ENCODE peak calls at places on chromosomes 6 and 20, in ten cellular contexts. O is heart left ventricle, R is upper lobe of right lung, P is esophagus squamous epithelium, Q is brain microvascular endothelial cell, W is BJ, Z is fibroblast of the aortic adventitia, K is cardiac muscle cell, G is tibial nerve, F is ovary. C is an unnamed sample.

GRCh38 chr20:64160118-64160517 is 4.1 kb upstream of the MYT1 start:
- DNase-seq in O (no peak), R (no peak), P (no peak), Q (no peak), W (no peak), Z (no peak), K (no peak), G (no peak), F (no peak), C (no peak)

GRCh38 chr20:55500130-55500529 is 505.2 kb downstream of the CBLN4 start:
- DNase-seq in O (no peak), R (no peak), P (no peak), Q (no peak), W (no peak), Z (no peak), K (no peak), G (no peak), F (no peak), C (no peak)

GRCh38 chr6:112029045-112029822 is 24.7 kb upstream of the CCN6 start:
- DNase-seq in O (peak), R (peak), P (no peak), Q (peak), W (no peak), Z (peak), K (peak), G (peak), F (peak), C (peak)

GRCh38 chr6:7216941-7217621 is 95.9 kb downstream of the SSR1 start:
- DNase-seq in O (peak), R (no peak), P (no peak), Q (no peak), W (no peak), Z (no peak), K (no peak), G (no peak), F (no peak), C (no peak)

GRCh38 chr6:140932909-140933308 is 1199.8 kb upstream of the GJE1 start:
- DNase-seq in O (no peak), R (no peak), P (no peak), Q (no peak), W (no peak), Z (no peak), K (no peak), G (no peak), F (no peak), C (no peak)

GRCh38 chr6:20789162-20789561 is 254.9 kb downstream of the CDKAL1 start:
- DNase-seq in O (no peak), R (no peak), P (no peak), Q (no peak), W (no peak), Z (peak), K (peak), G (no peak), F (no peak), C (peak)

GRCh38 chr6:128723667-128724066 is 159.3 kb upstream of the LAMA2 start:
- DNase-seq in O (no peak), R (no peak), P (no peak), Q (peak), W (no peak), Z (no peak), K (no peak), G (no peak), F (no peak), C (peak)

GRCh38 chr6:157760589-157761330 is 62.3 kb upstream of the SNX9 start:
- DNase-seq in O (no peak), R (no peak), P (no peak), Q (peak), W (peak), Z (peak), K (peak), G (no peak), F (no peak), C (peak)

GRCh38 chr6:17905611-17906592 is 81.5 kb downstream of the KIF13A start:
- DNase-seq in O (no peak), R (no peak), P (no peak), Q (peak), W (peak), Z (peak), K (no peak), G (no peak), F (no peak), C (peak)

GRCh38 chr20:11752336-11752735 is 165.4 kb upstream of the BTBD3 start:
- DNase-seq in O (no peak), R (no peak), P (no peak), Q (no peak), W (no peak), Z (no peak), K (no peak), G (no peak), F (no peak), C (no peak)

GRCh38 chr6:138652824-138653223 is 120.7 kb upstream of the CCDC28A start:
- DNase-seq in O (no peak), R (no peak), P (no peak), Q (no peak), W (no peak), Z (no peak), K (no peak), G (no peak), F (no peak), C (no peak)

GRCh38 chr20:31849306-31849930 is 4.0 kb upstream of the FOXS1 start:
- DNase-seq in O (no peak), R (no peak), P (no peak), Q (no peak), W (no peak), Z (no peak), K (no peak), G (no peak), F (no peak), C (no peak)

GRCh38 chr20:25220810-25221591 is 25.5 kb downstream of the ENTPD6 start:
- DNase-seq in O (peak), R (no peak), P (no peak), Q (no peak), W (no peak), Z (no peak), K (no peak), G (no peak), F (no peak), C (no peak)

GRCh38 chr20:1887321-1887720 is 7.9 kb upstream of the SIRPA start:
- DNase-seq in O (peak), R (no peak), P (no peak), Q (no peak), W (no peak), Z (no peak), K (no peak), G (no peak), F (no peak), C (no peak)

GRCh38 chr6:164520916-164521315 is 788.5 kb downstream of the C6orf118 start:
- DNase-seq in O (no peak), R (no peak), P (no peak), Q (no peak), W (no peak), Z (no peak), K (no peak), G (no peak), F (no peak), C (no peak)

GRCh38 chr6:166627039-166627874 is at the start of gene RPS6KA2:
- DNase-seq in O (peak), R (peak), P (peak), Q (peak), W (peak), Z (peak), K (peak), G (peak), F (peak), C (peak)

GRCh38 chr6:109793793-109794192 is 102.7 kb downstream of the FIG4 start:
- DNase-seq in O (peak), R (no peak), P (no peak), Q (peak), W (peak), Z (peak), K (peak), G (peak), F (peak), C (peak)

GRCh38 chr6:154606457-154606856 is 96.0 kb upstream of the CNKSR3 start:
- DNase-seq in O (no peak), R (no peak), P (no peak), Q (no peak), W (no peak), Z (no peak), K (peak), G (no peak), F (no peak), C (no peak)

GRCh38 chr6:524803-525202 is 132.1 kb downstream of the HUS1B start:
- DNase-seq in O (no peak), R (no peak), P (no peak), Q (no peak), W (no peak), Z (no peak), K (no peak), G (no peak), F (no peak), C (peak)
- TF ChIP-seq CTCF in O (no peak), R (no peak), P (no peak), Q (peak), W (no peak), Z (no peak), K (no peak), G (no peak), F (no peak), C (peak)

GRCh38 chr6:105503641-105504040 is 100.8 kb upstream of the PREP start:
- DNase-seq in O (no peak), R (no peak), P (no peak), Q (no peak), W (no peak), Z (no peak), K (no peak), G (no peak), F (no peak), C (no peak)
- H3K4me3 ChIP-seq in O (no peak), R (no peak), P (no peak), Q (no peak), W (no peak), Z (no peak), K (no peak), G (no peak), F (no peak), C (no peak)

DNA sequence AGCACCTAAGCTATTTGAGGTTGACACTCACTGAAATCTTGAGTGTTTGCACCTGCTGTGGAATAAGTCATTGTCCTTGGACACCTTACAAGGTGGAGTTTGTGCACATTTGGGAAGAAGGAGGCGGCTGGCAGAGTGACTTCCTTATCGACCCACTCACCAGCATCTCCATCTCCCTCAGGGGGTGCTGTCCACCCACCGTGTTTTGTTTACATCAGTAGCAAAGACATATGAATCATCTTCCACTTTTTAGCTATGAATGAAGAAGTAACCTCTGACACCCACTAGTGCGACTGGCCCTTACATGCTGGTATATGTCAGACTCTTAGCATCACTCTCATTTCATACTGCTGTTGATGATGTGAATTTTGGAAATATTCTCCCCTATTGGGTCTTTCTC is 119.5 kb upstream of the SGK1 start:
- DNase-seq in O (no peak), R (no peak), P (no peak), Q (peak), W (no peak), Z (peak), K (peak), G (no peak), F (no peak), C (peak)
- TF ChIP-seq CTCF in O (no peak), R (peak), P (peak), Q (peak), W (no peak), Z (peak), K (no peak), G (no peak), F (no peak), C (peak)

DNA sequence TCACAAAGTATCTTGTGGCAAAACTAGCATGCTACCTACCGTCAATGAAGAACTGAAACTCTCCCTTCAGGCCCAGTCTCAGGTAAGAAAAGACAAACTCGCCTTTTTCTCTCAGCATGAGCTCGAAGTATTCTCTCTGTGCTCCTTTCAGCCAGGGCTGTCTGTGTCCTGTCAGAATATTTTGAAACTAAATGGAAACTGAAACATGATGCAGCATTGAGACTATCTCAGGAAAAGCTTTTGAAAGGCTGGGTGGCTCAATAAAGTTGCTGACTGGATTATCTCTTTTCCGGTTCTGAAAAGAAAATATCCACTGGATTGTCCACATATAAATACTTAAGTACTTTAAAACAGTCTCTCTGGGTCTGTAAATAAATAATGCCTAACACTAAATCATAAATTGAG is 718 bp downstream of the CALHM5 start:
- DNase-seq in O (no peak), R (no peak), P (no peak), Q (peak), W (no peak), Z (no peak), K (peak), G (no peak), F (no peak), C (peak)
- H3K4me3 ChIP-seq in O (peak), R (peak), P (peak), Q (peak), W (peak), Z (peak), K (no peak), G (peak), F (peak), C (peak)

DNA sequence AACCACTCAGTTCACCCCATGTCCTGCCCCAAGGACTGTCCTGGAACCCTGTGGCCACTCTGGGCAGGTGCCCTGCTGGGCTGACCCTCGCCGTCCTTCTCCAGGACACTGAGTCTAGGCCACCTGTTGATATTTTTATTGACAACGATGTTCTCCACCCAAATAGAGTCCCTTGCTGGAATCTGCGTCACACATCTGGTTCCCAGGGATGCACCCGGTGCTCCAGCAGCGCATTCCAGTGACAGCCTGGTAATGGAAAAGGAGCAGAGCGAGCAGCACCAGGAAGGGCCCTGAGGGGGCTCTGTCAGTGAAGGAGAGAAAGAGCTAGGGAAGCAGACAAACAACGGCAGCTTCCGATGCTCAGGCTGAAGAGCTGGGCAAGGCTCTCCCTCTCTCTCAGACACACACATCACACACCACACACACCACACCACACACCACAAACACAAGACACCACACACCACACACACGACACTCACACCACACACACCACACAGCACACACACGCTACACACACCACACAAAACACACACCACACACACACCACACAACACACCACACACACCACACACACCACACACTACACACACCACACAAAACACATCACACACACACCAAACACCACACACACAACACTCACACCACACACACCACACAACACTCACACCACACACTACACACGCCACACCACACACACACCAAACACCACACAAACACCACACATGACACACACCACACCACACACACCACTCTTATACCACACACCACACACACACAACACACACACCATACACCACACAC is 117.9 kb upstream of the THBS2 start:
- DNase-seq in O (no peak), R (no peak), P (no peak), Q (no peak), W (no peak), Z (peak), K (peak), G (no peak), F (no peak), C (no peak)
- TF ChIP-seq CTCF in O (no peak), R (no peak), P (no peak), Q (no peak), W (no peak), Z (no peak), K (no peak), G (no peak), F (no peak), C (no peak)

DNA sequence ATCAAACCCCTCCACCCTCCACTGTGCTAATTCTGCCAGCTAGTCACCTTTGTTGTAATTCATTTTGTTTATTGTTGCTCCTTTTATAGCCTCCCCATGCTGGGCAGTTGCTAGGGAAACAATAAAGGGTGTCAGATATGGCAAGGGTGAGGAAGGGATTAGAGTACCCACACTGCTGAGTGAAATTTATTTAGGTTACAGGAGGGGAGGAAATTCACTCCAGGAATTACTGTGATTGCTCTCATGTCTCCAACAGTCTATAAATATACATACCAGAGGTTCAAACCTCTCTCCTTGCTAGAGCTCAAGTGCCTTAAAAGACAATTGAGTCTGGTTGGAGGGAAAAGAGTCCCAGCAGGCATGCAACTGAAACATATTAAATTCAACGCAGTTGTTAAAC is 90.6 kb upstream of the ADGRF1 start:
- DNase-seq in O (no peak), R (no peak), P (no peak), Q (no peak), W (no peak), Z (no peak), K (no peak), G (no peak), F (no peak), C (no peak)
- H3K4me3 ChIP-seq in O (no peak), R (no peak), P (no peak), Q (no peak), W (no peak), Z (no peak), K (no peak), G (no peak), F (no peak), C (no peak)

GRCh38 chr6:111002350-111002749 is 20.5 kb downstream of the RPF2 start:
- DNase-seq in O (no peak), R (no peak), P (no peak), Q (no peak), W (no peak), Z (no peak), K (no peak), G (no peak), F (no peak), C (no peak)

GRCh38 chr6:110996661-110997060 is 14.8 kb downstream of the RPF2 start:
- DNase-seq in O (no peak), R (no peak), P (no peak), Q (no peak), W (no peak), Z (no peak), K (no peak), G (no peak), F (no peak), C (no peak)

DNA sequence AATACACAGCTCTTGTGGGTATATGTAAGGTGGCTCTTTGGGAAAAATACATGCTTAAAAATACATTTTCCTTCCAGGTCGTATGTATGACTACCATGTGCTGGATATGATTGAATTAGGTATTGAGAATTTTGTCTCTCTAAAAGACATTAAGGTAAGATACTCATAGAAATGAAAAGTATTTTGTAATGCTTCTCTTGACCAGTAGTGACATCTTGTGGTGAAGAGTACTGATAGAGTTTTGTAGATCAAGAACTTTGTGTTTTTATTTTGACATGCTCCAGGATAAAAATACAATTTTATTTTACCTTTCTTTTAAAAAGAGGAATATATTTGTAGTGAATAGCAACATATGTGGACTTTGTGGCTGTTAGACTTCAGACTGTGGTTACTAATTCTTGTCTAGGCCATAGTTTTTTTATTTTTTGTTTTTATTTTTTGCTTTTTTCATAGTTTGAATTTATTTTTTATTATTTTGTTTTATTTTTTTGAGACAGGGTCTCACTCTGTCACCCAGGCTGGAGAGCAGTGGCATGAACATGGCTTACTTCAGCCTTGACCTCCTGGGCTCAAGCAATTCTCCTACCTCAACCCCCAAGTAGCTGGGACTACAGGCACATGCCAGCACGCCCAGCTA is 17.9 kb downstream of the RPF2 start:
- DNase-seq in O (no peak), R (no peak), P (no peak), Q (no peak), W (no peak), Z (peak), K (peak), G (no peak), F (no peak), C (peak)
- TF ChIP-seq CTCF in O (peak), R (peak), P (peak), Q (peak), W (peak), Z (peak), K (peak), G (peak), F (no peak), C (peak)